ENCODE peak calls at places on chromosome 11, in ten cellular contexts. R is NCI-H2171 treated with DMSO at 0.1 percent for 48 hours; N is hippocampal formation; I is CD8-positive, alpha-beta memory T cell; W is activated T-cell treated with anti-CD3 and anti-CD28 coated beads for 24 hours; F is COR-L47; Y is EL; O is aorta; X is psoas muscle; T is Caco-2. V is an unnamed sample.

GRCh38 chr11:98185245-98185644 is 835.5 kb upstream of the CNTN5 start:
- DNase-seq in R (no peak), W (no peak), O (no peak), N (no peak), T (no peak), F (no peak), X (no peak), Y (no peak), I (no peak), V (no peak)

GRCh38 chr11:55357560-55358184 is 10.1 kb upstream of the OR4A15 start:
- DNase-seq in R (peak), T (no peak), N (no peak), F (peak), O (no peak), W (no peak), X (no peak), Y (no peak), I (no peak), V (no peak)

GRCh38 chr11:98732947-98733346 is 287.8 kb upstream of the CNTN5 start:
- DNase-seq in T (no peak), N (no peak), W (no peak), O (no peak), R (no peak), Y (no peak), I (no peak), X (no peak), F (no peak), V (no peak)

GRCh38 chr11:30019481-30019880 is 2.7 kb upstream of the KCNA4 start:
- DNase-seq in F (no peak), W (no peak), N (no peak), R (no peak), O (no peak), X (no peak), T (no peak), Y (no peak), I (no peak), V (no peak)

GRCh38 chr11:126101241-126101929 is 38.7 kb upstream of the CDON start:
- DNase-seq in I (no peak), X (no peak), N (no peak), O (no peak), F (no peak), Y (no peak), T (no peak), R (no peak), W (no peak), V (no peak)

GRCh38 chr11:27514558-27514957 is 8.0 kb upstream of the LIN7C start:
- DNase-seq in F (no peak), Y (peak), W (no peak), T (no peak), I (no peak), R (no peak), O (peak), X (no peak), N (no peak), V (no peak)

GRCh38 chr11:47850337-47850736 is 2.2 kb upstream of the NUP160 start:
- DNase-seq in Y (no peak), N (no peak), R (no peak), X (no peak), W (no peak), I (no peak), F (no peak), O (no peak), T (no peak), V (no peak)

GRCh38 chr11:110093407-110094297 is 460 bp downstream of the ZC3H12C start:
- DNase-seq in W (no peak), T (peak), F (peak), I (no peak), Y (peak), O (peak), R (peak), N (peak), X (peak), V (no peak)

GRCh38 chr11:30106222-30106621 is 89.4 kb upstream of the KCNA4 start:
- DNase-seq in R (no peak), W (no peak), X (no peak), Y (no peak), T (no peak), F (no peak), O (no peak), I (no peak), N (no peak), V (no peak)

GRCh38 chr11:65275906-65276305 is 14.1 kb downstream of the POLA2 start:
- DNase-seq in I (no peak), O (no peak), X (no peak), Y (no peak), R (no peak), W (no peak), N (no peak), F (no peak), T (peak), V (no peak)

GRCh38 chr11:12232819-12233601 is 122.6 kb downstream of the MICAL2 start:
- DNase-seq in O (peak), X (no peak), Y (peak), W (no peak), I (no peak), R (no peak), N (no peak), T (peak), F (no peak), V (no peak)

GRCh38 chr11:119999220-119999619 is 138.7 kb downstream of the TRIM29 start:
- DNase-seq in O (no peak), Y (peak), R (no peak), X (no peak), T (no peak), F (no peak), I (no peak), W (no peak), N (no peak), V (no peak)

GRCh38 chr11:26319906-26320305 is 12.0 kb upstream of the ANO3 start:
- DNase-seq in N (no peak), Y (no peak), X (no peak), F (peak), T (no peak), R (no peak), W (no peak), O (no peak), I (no peak), V (no peak)

GRCh38 chr11:60887531-60887930 is 18.9 kb downstream of the PRPF19 start:
- DNase-seq in O (no peak), Y (peak), I (no peak), F (peak), T (peak), X (no peak), W (no peak), R (peak), N (peak), V (no peak)

GRCh38 chr11:10604340-10604748 is 35.9 kb upstream of the LYVE1 start:
- DNase-seq in R (no peak), W (no peak), Y (peak), I (no peak), T (no peak), F (no peak), N (no peak), O (peak), X (peak), V (no peak)

GRCh38 chr11:67558084-67558772 is 25.4 kb upstream of the GSTP1 start:
- DNase-seq in W (no peak), R (no peak), O (peak), I (no peak), X (no peak), F (no peak), T (no peak), N (no peak), Y (no peak), V (no peak)

GRCh38 chr11:61011950-61012830 is 40.7 kb downstream of the CD6 start:
- DNase-seq in I (no peak), F (no peak), T (no peak), Y (peak), X (no peak), W (no peak), R (no peak), N (peak), O (no peak), V (no peak)

GRCh38 chr11:41879186-41879738 is 419.8 kb upstream of the LRRC4C start:
- DNase-seq in Y (peak), R (no peak), O (no peak), F (no peak), I (no peak), W (no peak), T (no peak), X (no peak), N (no peak), V (no peak)

GRCh38 chr11:88618716-88619462 is 281.4 kb upstream of the CTSC start:
- DNase-seq in W (no peak), X (no peak), I (no peak), F (no peak), R (no peak), T (no peak), O (no peak), Y (no peak), N (no peak), V (no peak)

GRCh38 chr11:133403900-133404299 is 128.4 kb downstream of the OPCML start:
- DNase-seq in Y (no peak), X (no peak), F (peak), I (no peak), T (no peak), R (no peak), O (no peak), N (no peak), W (no peak), V (peak)

GRCh38 chr11:78201096-78201495 is 12.4 kb downstream of the USP35 start:
- DNase-seq in W (no peak), X (no peak), F (no peak), I (no peak), O (no peak), T (peak), R (no peak), Y (no peak), N (no peak), V (no peak)

GRCh38 chr11:20277014-20277413 is 86.5 kb upstream of the HTATIP2 start:
- DNase-seq in R (no peak), F (no peak), N (no peak), X (no peak), W (no peak), O (no peak), I (no peak), T (no peak), Y (no peak), V (no peak)

GRCh38 chr11:62881579-62882427 is 1.1 kb downstream of the SLC3A2 start:
- DNase-seq in Y (peak), X (peak), F (peak), T (peak), N (peak), R (no peak), O (peak), I (peak), W (peak), V (peak)

GRCh38 chr11:16512842-16513241 is 156.5 kb upstream of the SOX6 start:
- DNase-seq in F (no peak), X (no peak), O (no peak), N (no peak), Y (no peak), I (no peak), R (no peak), W (no peak), T (no peak), V (no peak)

GRCh38 chr11:63923319-63923718 is 6.4 kb upstream of the RCOR2 start:
- DNase-seq in W (no peak), X (no peak), Y (no peak), N (no peak), O (no peak), T (no peak), I (no peak), F (no peak), R (no peak), V (no peak)

GRCh38 chr11:93236741-93237675 is 39.2 kb upstream of the SLC36A4 start:
- DNase-seq in I (no peak), W (no peak), N (peak), X (no peak), Y (peak), T (no peak), R (peak), F (peak), O (no peak), V (no peak)

GRCh38 chr11:60786811-60787567 is 1.9 kb downstream of the MS4A10 start:
- DNase-seq in Y (peak), F (no peak), I (no peak), T (no peak), W (no peak), R (peak), N (no peak), O (peak), X (peak), V (no peak)

GRCh38 chr11:64179221-64179620 is 6.8 kb upstream of the STIP1 start:
- DNase-seq in F (no peak), I (no peak), N (no peak), T (no peak), Y (no peak), X (no peak), W (no peak), O (no peak), R (no peak), V (no peak)

GRCh38 chr11:61170566-61170965 is 9.3 kb upstream of the VPS37C start:
- DNase-seq in X (no peak), Y (no peak), O (no peak), I (no peak), N (no peak), W (no peak), T (no peak), R (no peak), F (no peak), V (no peak)

GRCh38 chr11:13487661-13488030 is 8.2 kb downstream of the PTH start:
- DNase-seq in T (peak), W (no peak), Y (no peak), X (no peak), I (peak), N (no peak), O (no peak), F (no peak), R (no peak), V (no peak)

GRCh38 chr11:103927535-103927934 is 108.9 kb upstream of the DDI1 start:
- DNase-seq in N (no peak), R (no peak), W (no peak), O (no peak), X (no peak), I (no peak), T (no peak), F (peak), Y (peak), V (no peak)

GRCh38 chr11:95641506-95641905 is 148.1 kb downstream of the FAM76B start:
- DNase-seq in R (no peak), X (no peak), T (no peak), N (no peak), I (peak), Y (no peak), O (peak), W (no peak), F (no peak), V (peak)

GRCh38 chr11:61007383-61007970 is 36.0 kb downstream of the CD6 start:
- DNase-seq in W (no peak), Y (peak), N (no peak), I (no peak), R (peak), O (no peak), X (no peak), T (no peak), F (no peak), V (no peak)

GRCh38 chr11:115215694-115216615 is 288.3 kb downstream of the CADM1 start:
- DNase-seq in T (peak), Y (peak), W (no peak), O (no peak), X (no peak), I (no peak), R (peak), N (no peak), F (no peak), V (no peak)